ENCODE peak calls at places on chromosomes 4 and X, in ten cellular contexts. One of them, this sample, is unnamed.
A peak's percentile ranks its signal among the peaks of the same experiment; 100 is the strongest.

GRCh38 chr4:112069110-112069509 is 76.1 kb upstream of the FAM241A start:
- DNase-seq in stimulated activated CD4-positive, alpha-beta T cell treated with anti-CD3 and anti-CD28 coated beads, Interleukin-12 subunit alpha, Interleukin-12 subunit beta, amount 100 ng/mL, for 24 hours: no peak
- DNase-seq in RPMI8226: no peak
- DNase-seq in NB4: no peak
- DNase-seq in NCI-H774: no peak
- DNase-seq in stimulated activated CD8-positive, alpha-beta memory T cell treated with anti-CD3 and anti-CD28 coated beads, Interleukin-12 subunit alpha, Interleukin-12 subunit beta, amount 100 ng/mL, for 1 hour: no peak
- DNase-seq in activated T-cell treated with anti-CD3 and anti-CD28 coated beads for 1 hour: no peak
- DNase-seq in H7: no peak
- DNase-seq in Daoy: no peak
- DNase-seq in HL-60: no peak
- DNase-seq in this sample: no peak

GRCh38 chrX:80810365-80810978 is 795 bp upstream of the BRWD3 start:
- DNase-seq in stimulated activated CD4-positive, alpha-beta T cell treated with anti-CD3 and anti-CD28 coated beads, Interleukin-12 subunit alpha, Interleukin-12 subunit beta, amount 100 ng/mL, for 24 hours: no peak
- DNase-seq in RPMI8226: peak; percentile 5
- DNase-seq in NB4: peak; percentile 27
- DNase-seq in NCI-H774: no peak
- DNase-seq in stimulated activated CD8-positive, alpha-beta memory T cell treated with anti-CD3 and anti-CD28 coated beads, Interleukin-12 subunit alpha, Interleukin-12 subunit beta, amount 100 ng/mL, for 1 hour: no peak
- DNase-seq in activated T-cell treated with anti-CD3 and anti-CD28 coated beads for 1 hour: no peak
- DNase-seq in H7: no peak
- DNase-seq in Daoy: no peak
- DNase-seq in HL-60: no peak
- DNase-seq in this sample: peak; percentile 0

GRCh38 chr4:39627413-39627812 is 11.3 kb downstream of the SMIM14 start:
- DNase-seq in stimulated activated CD4-positive, alpha-beta T cell treated with anti-CD3 and anti-CD28 coated beads, Interleukin-12 subunit alpha, Interleukin-12 subunit beta, amount 100 ng/mL, for 24 hours: no peak
- DNase-seq in RPMI8226: no peak
- DNase-seq in NB4: no peak
- DNase-seq in NCI-H774: no peak
- DNase-seq in stimulated activated CD8-positive, alpha-beta memory T cell treated with anti-CD3 and anti-CD28 coated beads, Interleukin-12 subunit alpha, Interleukin-12 subunit beta, amount 100 ng/mL, for 1 hour: no peak
- DNase-seq in activated T-cell treated with anti-CD3 and anti-CD28 coated beads for 1 hour: no peak
- DNase-seq in H7: no peak
- DNase-seq in Daoy: no peak
- DNase-seq in HL-60: no peak
- DNase-seq in this sample: no peak

GRCh38 chrX:120310861-120311631 is at the start of gene TMEM255A:
- DNase-seq in stimulated activated CD4-positive, alpha-beta T cell treated with anti-CD3 and anti-CD28 coated beads, Interleukin-12 subunit alpha, Interleukin-12 subunit beta, amount 100 ng/mL, for 24 hours: no peak
- DNase-seq in RPMI8226: no peak
- DNase-seq in NB4: peak; percentile 54
- DNase-seq in NCI-H774: no peak
- DNase-seq in stimulated activated CD8-positive, alpha-beta memory T cell treated with anti-CD3 and anti-CD28 coated beads, Interleukin-12 subunit alpha, Interleukin-12 subunit beta, amount 100 ng/mL, for 1 hour: no peak
- DNase-seq in activated T-cell treated with anti-CD3 and anti-CD28 coated beads for 1 hour: no peak
- DNase-seq in H7: peak; percentile 66
- DNase-seq in Daoy: peak; percentile 23
- DNase-seq in HL-60: no peak
- DNase-seq in this sample: no peak

GRCh38 chrX:20060961-20061868 is 55.5 kb downstream of the MAP7D2 start:
- DNase-seq in stimulated activated CD4-positive, alpha-beta T cell treated with anti-CD3 and anti-CD28 coated beads, Interleukin-12 subunit alpha, Interleukin-12 subunit beta, amount 100 ng/mL, for 24 hours: no peak
- DNase-seq in RPMI8226: peak; percentile 80
- DNase-seq in NB4: peak; percentile 79
- DNase-seq in NCI-H774: no peak
- DNase-seq in stimulated activated CD8-positive, alpha-beta memory T cell treated with anti-CD3 and anti-CD28 coated beads, Interleukin-12 subunit alpha, Interleukin-12 subunit beta, amount 100 ng/mL, for 1 hour: no peak
- DNase-seq in activated T-cell treated with anti-CD3 and anti-CD28 coated beads for 1 hour: no peak
- DNase-seq in H7: no peak
- DNase-seq in Daoy: no peak
- DNase-seq in HL-60: peak; percentile 50
- DNase-seq in this sample: no peak

GRCh38 chrX:69050051-69050785 is 115.0 kb downstream of the PJA1 start:
- DNase-seq in stimulated activated CD4-positive, alpha-beta T cell treated with anti-CD3 and anti-CD28 coated beads, Interleukin-12 subunit alpha, Interleukin-12 subunit beta, amount 100 ng/mL, for 24 hours: no peak
- DNase-seq in RPMI8226: no peak
- DNase-seq in NB4: no peak
- DNase-seq in NCI-H774: no peak
- DNase-seq in stimulated activated CD8-positive, alpha-beta memory T cell treated with anti-CD3 and anti-CD28 coated beads, Interleukin-12 subunit alpha, Interleukin-12 subunit beta, amount 100 ng/mL, for 1 hour: no peak
- DNase-seq in activated T-cell treated with anti-CD3 and anti-CD28 coated beads for 1 hour: no peak
- DNase-seq in H7: no peak
- DNase-seq in Daoy: no peak
- DNase-seq in HL-60: no peak
- DNase-seq in this sample: no peak

GRCh38 chr4:101103381-101104142 is 243.8 kb downstream of the PPP3CA start:
- DNase-seq in stimulated activated CD4-positive, alpha-beta T cell treated with anti-CD3 and anti-CD28 coated beads, Interleukin-12 subunit alpha, Interleukin-12 subunit beta, amount 100 ng/mL, for 24 hours: no peak
- DNase-seq in RPMI8226: peak; percentile 28
- DNase-seq in NB4: peak; percentile 80
- DNase-seq in NCI-H774: no peak
- DNase-seq in stimulated activated CD8-positive, alpha-beta memory T cell treated with anti-CD3 and anti-CD28 coated beads, Interleukin-12 subunit alpha, Interleukin-12 subunit beta, amount 100 ng/mL, for 1 hour: no peak
- DNase-seq in activated T-cell treated with anti-CD3 and anti-CD28 coated beads for 1 hour: no peak
- DNase-seq in H7: no peak
- DNase-seq in Daoy: no peak
- DNase-seq in HL-60: peak; percentile 24
- DNase-seq in this sample: no peak

GRCh38 chr4:110197421-110198398 is 705 bp downstream of the ELOVL6 start:
- DNase-seq in stimulated activated CD4-positive, alpha-beta T cell treated with anti-CD3 and anti-CD28 coated beads, Interleukin-12 subunit alpha, Interleukin-12 subunit beta, amount 100 ng/mL, for 24 hours: peak; percentile 21
- DNase-seq in RPMI8226: peak; percentile 39
- DNase-seq in NB4: peak; percentile 68
- DNase-seq in NCI-H774: no peak
- DNase-seq in stimulated activated CD8-positive, alpha-beta memory T cell treated with anti-CD3 and anti-CD28 coated beads, Interleukin-12 subunit alpha, Interleukin-12 subunit beta, amount 100 ng/mL, for 1 hour: no peak
- DNase-seq in activated T-cell treated with anti-CD3 and anti-CD28 coated beads for 1 hour: peak; percentile 13
- DNase-seq in H7: peak; percentile 69
- DNase-seq in Daoy: peak; percentile 42
- DNase-seq in HL-60: no peak
- DNase-seq in this sample: peak; percentile 43

GRCh38 chr4:182019148-182019652 is 224.0 kb upstream of the TENM3 start:
- DNase-seq in stimulated activated CD4-positive, alpha-beta T cell treated with anti-CD3 and anti-CD28 coated beads, Interleukin-12 subunit alpha, Interleukin-12 subunit beta, amount 100 ng/mL, for 24 hours: no peak
- DNase-seq in RPMI8226: no peak
- DNase-seq in NB4: no peak
- DNase-seq in NCI-H774: no peak
- DNase-seq in stimulated activated CD8-positive, alpha-beta memory T cell treated with anti-CD3 and anti-CD28 coated beads, Interleukin-12 subunit alpha, Interleukin-12 subunit beta, amount 100 ng/mL, for 1 hour: no peak
- DNase-seq in activated T-cell treated with anti-CD3 and anti-CD28 coated beads for 1 hour: no peak
- DNase-seq in H7: no peak
- DNase-seq in Daoy: peak; percentile 43
- DNase-seq in HL-60: no peak
- DNase-seq in this sample: peak; percentile 39

GRCh38 chr4:122806981-122807679 is 19.5 kb upstream of the FGF2 start:
- DNase-seq in stimulated activated CD4-positive, alpha-beta T cell treated with anti-CD3 and anti-CD28 coated beads, Interleukin-12 subunit alpha, Interleukin-12 subunit beta, amount 100 ng/mL, for 24 hours: no peak
- DNase-seq in RPMI8226: no peak
- DNase-seq in NB4: no peak
- DNase-seq in NCI-H774: no peak
- DNase-seq in stimulated activated CD8-positive, alpha-beta memory T cell treated with anti-CD3 and anti-CD28 coated beads, Interleukin-12 subunit alpha, Interleukin-12 subunit beta, amount 100 ng/mL, for 1 hour: no peak
- DNase-seq in activated T-cell treated with anti-CD3 and anti-CD28 coated beads for 1 hour: no peak
- DNase-seq in H7: no peak
- DNase-seq in Daoy: no peak
- DNase-seq in HL-60: no peak
- DNase-seq in this sample: no peak

GRCh38 chr4:95949808-95950207 is 109.9 kb downstream of the PDHA2 start:
- DNase-seq in stimulated activated CD4-positive, alpha-beta T cell treated with anti-CD3 and anti-CD28 coated beads, Interleukin-12 subunit alpha, Interleukin-12 subunit beta, amount 100 ng/mL, for 24 hours: no peak
- DNase-seq in RPMI8226: no peak
- DNase-seq in NB4: no peak
- DNase-seq in NCI-H774: no peak
- DNase-seq in stimulated activated CD8-positive, alpha-beta memory T cell treated with anti-CD3 and anti-CD28 coated beads, Interleukin-12 subunit alpha, Interleukin-12 subunit beta, amount 100 ng/mL, for 1 hour: no peak
- DNase-seq in activated T-cell treated with anti-CD3 and anti-CD28 coated beads for 1 hour: no peak
- DNase-seq in H7: no peak
- DNase-seq in Daoy: no peak
- DNase-seq in HL-60: no peak
- DNase-seq in this sample: no peak

GRCh38 chr4:122765702-122766352 is 33.3 kb downstream of the BBS12 start:
- DNase-seq in stimulated activated CD4-positive, alpha-beta T cell treated with anti-CD3 and anti-CD28 coated beads, Interleukin-12 subunit alpha, Interleukin-12 subunit beta, amount 100 ng/mL, for 24 hours: no peak
- DNase-seq in RPMI8226: no peak
- DNase-seq in NB4: no peak
- DNase-seq in NCI-H774: no peak
- DNase-seq in stimulated activated CD8-positive, alpha-beta memory T cell treated with anti-CD3 and anti-CD28 coated beads, Interleukin-12 subunit alpha, Interleukin-12 subunit beta, amount 100 ng/mL, for 1 hour: no peak
- DNase-seq in activated T-cell treated with anti-CD3 and anti-CD28 coated beads for 1 hour: no peak
- DNase-seq in H7: no peak
- DNase-seq in Daoy: peak; percentile 65
- DNase-seq in HL-60: no peak
- DNase-seq in this sample: peak; percentile 68

GRCh38 chrX:123773258-123773978 is 40.6 kb upstream of the THOC2 start:
- DNase-seq in stimulated activated CD4-positive, alpha-beta T cell treated with anti-CD3 and anti-CD28 coated beads, Interleukin-12 subunit alpha, Interleukin-12 subunit beta, amount 100 ng/mL, for 24 hours: no peak
- DNase-seq in RPMI8226: no peak
- DNase-seq in NB4: no peak
- DNase-seq in NCI-H774: no peak
- DNase-seq in stimulated activated CD8-positive, alpha-beta memory T cell treated with anti-CD3 and anti-CD28 coated beads, Interleukin-12 subunit alpha, Interleukin-12 subunit beta, amount 100 ng/mL, for 1 hour: no peak
- DNase-seq in activated T-cell treated with anti-CD3 and anti-CD28 coated beads for 1 hour: no peak
- DNase-seq in H7: no peak
- DNase-seq in Daoy: no peak
- DNase-seq in HL-60: no peak
- DNase-seq in this sample: no peak

GRCh38 chr4:182248295-182248694 is 5.1 kb downstream of the TENM3 start:
- DNase-seq in stimulated activated CD4-positive, alpha-beta T cell treated with anti-CD3 and anti-CD28 coated beads, Interleukin-12 subunit alpha, Interleukin-12 subunit beta, amount 100 ng/mL, for 24 hours: no peak
- DNase-seq in RPMI8226: no peak
- DNase-seq in NB4: no peak
- DNase-seq in NCI-H774: no peak
- DNase-seq in stimulated activated CD8-positive, alpha-beta memory T cell treated with anti-CD3 and anti-CD28 coated beads, Interleukin-12 subunit alpha, Interleukin-12 subunit beta, amount 100 ng/mL, for 1 hour: no peak
- DNase-seq in activated T-cell treated with anti-CD3 and anti-CD28 coated beads for 1 hour: no peak
- DNase-seq in H7: no peak
- DNase-seq in Daoy: no peak
- DNase-seq in HL-60: no peak
- DNase-seq in this sample: no peak

GRCh38 chr4:176001171-176002006 is 64.3 kb upstream of the WDR17 start:
- DNase-seq in stimulated activated CD4-positive, alpha-beta T cell treated with anti-CD3 and anti-CD28 coated beads, Interleukin-12 subunit alpha, Interleukin-12 subunit beta, amount 100 ng/mL, for 24 hours: no peak
- DNase-seq in RPMI8226: no peak
- DNase-seq in NB4: no peak
- DNase-seq in NCI-H774: no peak
- DNase-seq in stimulated activated CD8-positive, alpha-beta memory T cell treated with anti-CD3 and anti-CD28 coated beads, Interleukin-12 subunit alpha, Interleukin-12 subunit beta, amount 100 ng/mL, for 1 hour: no peak
- DNase-seq in activated T-cell treated with anti-CD3 and anti-CD28 coated beads for 1 hour: no peak
- DNase-seq in H7: peak; percentile 55
- DNase-seq in Daoy: peak; percentile 29
- DNase-seq in HL-60: no peak
- DNase-seq in this sample: peak; percentile 24

GRCh38 chr4:985123-985830 is 1.6 kb upstream of the IDUA start:
- DNase-seq in stimulated activated CD4-positive, alpha-beta T cell treated with anti-CD3 and anti-CD28 coated beads, Interleukin-12 subunit alpha, Interleukin-12 subunit beta, amount 100 ng/mL, for 24 hours: peak; percentile 42
- DNase-seq in RPMI8226: peak; percentile 54
- DNase-seq in NB4: peak; percentile 60
- DNase-seq in NCI-H774: peak; percentile 60
- DNase-seq in stimulated activated CD8-positive, alpha-beta memory T cell treated with anti-CD3 and anti-CD28 coated beads, Interleukin-12 subunit alpha, Interleukin-12 subunit beta, amount 100 ng/mL, for 1 hour: peak; percentile 40
- DNase-seq in activated T-cell treated with anti-CD3 and anti-CD28 coated beads for 1 hour: peak; percentile 63
- DNase-seq in H7: peak; percentile 98
- DNase-seq in Daoy: no peak
- DNase-seq in HL-60: no peak
- DNase-seq in this sample: no peak

GRCh38 chrX:121336831-121337421 is 289.5 kb downstream of the GLUD2 start:
- DNase-seq in stimulated activated CD4-positive, alpha-beta T cell treated with anti-CD3 and anti-CD28 coated beads, Interleukin-12 subunit alpha, Interleukin-12 subunit beta, amount 100 ng/mL, for 24 hours: no peak
- DNase-seq in RPMI8226: no peak
- DNase-seq in NB4: no peak
- DNase-seq in NCI-H774: peak; percentile 56
- DNase-seq in stimulated activated CD8-positive, alpha-beta memory T cell treated with anti-CD3 and anti-CD28 coated beads, Interleukin-12 subunit alpha, Interleukin-12 subunit beta, amount 100 ng/mL, for 1 hour: no peak
- DNase-seq in activated T-cell treated with anti-CD3 and anti-CD28 coated beads for 1 hour: no peak
- DNase-seq in H7: no peak
- DNase-seq in Daoy: peak; percentile 9
- DNase-seq in HL-60: no peak
- DNase-seq in this sample: no peak

GRCh38 chr4:153067376-153067775 is 131.3 kb downstream of the FHDC1 start:
- DNase-seq in stimulated activated CD4-positive, alpha-beta T cell treated with anti-CD3 and anti-CD28 coated beads, Interleukin-12 subunit alpha, Interleukin-12 subunit beta, amount 100 ng/mL, for 24 hours: no peak
- DNase-seq in RPMI8226: no peak
- DNase-seq in NB4: no peak
- DNase-seq in NCI-H774: no peak
- DNase-seq in stimulated activated CD8-positive, alpha-beta memory T cell treated with anti-CD3 and anti-CD28 coated beads, Interleukin-12 subunit alpha, Interleukin-12 subunit beta, amount 100 ng/mL, for 1 hour: no peak
- DNase-seq in activated T-cell treated with anti-CD3 and anti-CD28 coated beads for 1 hour: no peak
- DNase-seq in H7: no peak
- DNase-seq in Daoy: peak; percentile 17
- DNase-seq in HL-60: no peak
- DNase-seq in this sample: peak; percentile 76

GRCh38 chrX:122203399-122203798 is 980.7 kb upstream of the GRIA3 start:
- DNase-seq in stimulated activated CD4-positive, alpha-beta T cell treated with anti-CD3 and anti-CD28 coated beads, Interleukin-12 subunit alpha, Interleukin-12 subunit beta, amount 100 ng/mL, for 24 hours: no peak
- DNase-seq in RPMI8226: no peak
- DNase-seq in NB4: no peak
- DNase-seq in NCI-H774: no peak
- DNase-seq in stimulated activated CD8-positive, alpha-beta memory T cell treated with anti-CD3 and anti-CD28 coated beads, Interleukin-12 subunit alpha, Interleukin-12 subunit beta, amount 100 ng/mL, for 1 hour: no peak
- DNase-seq in activated T-cell treated with anti-CD3 and anti-CD28 coated beads for 1 hour: no peak
- DNase-seq in H7: peak; percentile 9
- DNase-seq in Daoy: no peak
- DNase-seq in HL-60: no peak
- DNase-seq in this sample: no peak

GRCh38 chr4:77960367-77960766 is 96.8 kb upstream of the FRAS1 start:
- DNase-seq in stimulated activated CD4-positive, alpha-beta T cell treated with anti-CD3 and anti-CD28 coated beads, Interleukin-12 subunit alpha, Interleukin-12 subunit beta, amount 100 ng/mL, for 24 hours: no peak
- DNase-seq in RPMI8226: no peak
- DNase-seq in NB4: no peak
- DNase-seq in NCI-H774: no peak
- DNase-seq in stimulated activated CD8-positive, alpha-beta memory T cell treated with anti-CD3 and anti-CD28 coated beads, Interleukin-12 subunit alpha, Interleukin-12 subunit beta, amount 100 ng/mL, for 1 hour: no peak
- DNase-seq in activated T-cell treated with anti-CD3 and anti-CD28 coated beads for 1 hour: no peak
- DNase-seq in H7: no peak
- DNase-seq in Daoy: no peak
- DNase-seq in HL-60: no peak
- DNase-seq in this sample: no peak

GRCh38 chr4:152188801-152189200 is 347.1 kb downstream of the FBXW7 start:
- DNase-seq in stimulated activated CD4-positive, alpha-beta T cell treated with anti-CD3 and anti-CD28 coated beads, Interleukin-12 subunit alpha, Interleukin-12 subunit beta, amount 100 ng/mL, for 24 hours: no peak
- DNase-seq in RPMI8226: no peak
- DNase-seq in NB4: no peak
- DNase-seq in NCI-H774: no peak
- DNase-seq in stimulated activated CD8-positive, alpha-beta memory T cell treated with anti-CD3 and anti-CD28 coated beads, Interleukin-12 subunit alpha, Interleukin-12 subunit beta, amount 100 ng/mL, for 1 hour: no peak
- DNase-seq in activated T-cell treated with anti-CD3 and anti-CD28 coated beads for 1 hour: no peak
- DNase-seq in H7: no peak
- DNase-seq in Daoy: no peak
- DNase-seq in HL-60: no peak
- DNase-seq in this sample: no peak

GRCh38 chr4:176357359-176358082 is 37.8 kb downstream of the SPCS3 start:
- DNase-seq in stimulated activated CD4-positive, alpha-beta T cell treated with anti-CD3 and anti-CD28 coated beads, Interleukin-12 subunit alpha, Interleukin-12 subunit beta, amount 100 ng/mL, for 24 hours: no peak
- DNase-seq in RPMI8226: no peak
- DNase-seq in NB4: no peak
- DNase-seq in NCI-H774: no peak
- DNase-seq in stimulated activated CD8-positive, alpha-beta memory T cell treated with anti-CD3 and anti-CD28 coated beads, Interleukin-12 subunit alpha, Interleukin-12 subunit beta, amount 100 ng/mL, for 1 hour: no peak
- DNase-seq in activated T-cell treated with anti-CD3 and anti-CD28 coated beads for 1 hour: no peak
- DNase-seq in H7: peak; percentile 13
- DNase-seq in Daoy: no peak
- DNase-seq in HL-60: no peak
- DNase-seq in this sample: no peak

GRCh38 chr4:7960790-7961655 is 21.4 kb upstream of the AFAP1 start:
- DNase-seq in stimulated activated CD4-positive, alpha-beta T cell treated with anti-CD3 and anti-CD28 coated beads, Interleukin-12 subunit alpha, Interleukin-12 subunit beta, amount 100 ng/mL, for 24 hours: peak; percentile 40
- DNase-seq in RPMI8226: no peak
- DNase-seq in NB4: peak; percentile 36
- DNase-seq in NCI-H774: no peak
- DNase-seq in stimulated activated CD8-positive, alpha-beta memory T cell treated with anti-CD3 and anti-CD28 coated beads, Interleukin-12 subunit alpha, Interleukin-12 subunit beta, amount 100 ng/mL, for 1 hour: no peak
- DNase-seq in activated T-cell treated with anti-CD3 and anti-CD28 coated beads for 1 hour: no peak
- DNase-seq in H7: no peak
- DNase-seq in Daoy: peak; percentile 99
- DNase-seq in HL-60: no peak
- DNase-seq in this sample: peak; percentile 94

GRCh38 chrX:133633162-133633561 is 217.9 kb upstream of the GPC4 start:
- DNase-seq in stimulated activated CD4-positive, alpha-beta T cell treated with anti-CD3 and anti-CD28 coated beads, Interleukin-12 subunit alpha, Interleukin-12 subunit beta, amount 100 ng/mL, for 24 hours: no peak
- DNase-seq in RPMI8226: no peak
- DNase-seq in NB4: no peak
- DNase-seq in NCI-H774: no peak
- DNase-seq in stimulated activated CD8-positive, alpha-beta memory T cell treated with anti-CD3 and anti-CD28 coated beads, Interleukin-12 subunit alpha, Interleukin-12 subunit beta, amount 100 ng/mL, for 1 hour: no peak
- DNase-seq in activated T-cell treated with anti-CD3 and anti-CD28 coated beads for 1 hour: no peak
- DNase-seq in H7: no peak
- DNase-seq in Daoy: no peak
- DNase-seq in HL-60: no peak
- DNase-seq in this sample: no peak

GRCh38 chr4:188002346-188002745 is 6.8 kb downstream of the ZFP42 start:
- DNase-seq in stimulated activated CD4-positive, alpha-beta T cell treated with anti-CD3 and anti-CD28 coated beads, Interleukin-12 subunit alpha, Interleukin-12 subunit beta, amount 100 ng/mL, for 24 hours: no peak
- DNase-seq in RPMI8226: no peak
- DNase-seq in NB4: no peak
- DNase-seq in NCI-H774: no peak
- DNase-seq in stimulated activated CD8-positive, alpha-beta memory T cell treated with anti-CD3 and anti-CD28 coated beads, Interleukin-12 subunit alpha, Interleukin-12 subunit beta, amount 100 ng/mL, for 1 hour: no peak
- DNase-seq in activated T-cell treated with anti-CD3 and anti-CD28 coated beads for 1 hour: no peak
- DNase-seq in H7: no peak
- DNase-seq in Daoy: no peak
- DNase-seq in HL-60: no peak
- DNase-seq in this sample: peak; percentile 18

GRCh38 chrX:9794495-9794894 is 8.3 kb downstream of the SHROOM2 start:
- DNase-seq in stimulated activated CD4-positive, alpha-beta T cell treated with anti-CD3 and anti-CD28 coated beads, Interleukin-12 subunit alpha, Interleukin-12 subunit beta, amount 100 ng/mL, for 24 hours: no peak
- DNase-seq in RPMI8226: no peak
- DNase-seq in NB4: no peak
- DNase-seq in NCI-H774: no peak
- DNase-seq in stimulated activated CD8-positive, alpha-beta memory T cell treated with anti-CD3 and anti-CD28 coated beads, Interleukin-12 subunit alpha, Interleukin-12 subunit beta, amount 100 ng/mL, for 1 hour: no peak
- DNase-seq in activated T-cell treated with anti-CD3 and anti-CD28 coated beads for 1 hour: no peak
- DNase-seq in H7: no peak
- DNase-seq in Daoy: no peak
- DNase-seq in HL-60: no peak
- DNase-seq in this sample: no peak

GRCh38 chrX:135345328-135345645 is 36.0 kb downstream of the ETDC start:
- DNase-seq in stimulated activated CD4-positive, alpha-beta T cell treated with anti-CD3 and anti-CD28 coated beads, Interleukin-12 subunit alpha, Interleukin-12 subunit beta, amount 100 ng/mL, for 24 hours: no peak
- DNase-seq in RPMI8226: peak; percentile 3
- DNase-seq in NB4: no peak
- DNase-seq in NCI-H774: peak; percentile 20
- DNase-seq in stimulated activated CD8-positive, alpha-beta memory T cell treated with anti-CD3 and anti-CD28 coated beads, Interleukin-12 subunit alpha, Interleukin-12 subunit beta, amount 100 ng/mL, for 1 hour: no peak
- DNase-seq in activated T-cell treated with anti-CD3 and anti-CD28 coated beads for 1 hour: no peak
- DNase-seq in H7: no peak
- DNase-seq in Daoy: peak; percentile 79
- DNase-seq in HL-60: no peak
- DNase-seq in this sample: peak; percentile 36

GRCh38 chrX:20361890-20362262 is 95.2 kb upstream of the RPS6KA3 start:
- DNase-seq in stimulated activated CD4-positive, alpha-beta T cell treated with anti-CD3 and anti-CD28 coated beads, Interleukin-12 subunit alpha, Interleukin-12 subunit beta, amount 100 ng/mL, for 24 hours: no peak
- DNase-seq in RPMI8226: no peak
- DNase-seq in NB4: no peak
- DNase-seq in NCI-H774: no peak
- DNase-seq in stimulated activated CD8-positive, alpha-beta memory T cell treated with anti-CD3 and anti-CD28 coated beads, Interleukin-12 subunit alpha, Interleukin-12 subunit beta, amount 100 ng/mL, for 1 hour: no peak
- DNase-seq in activated T-cell treated with anti-CD3 and anti-CD28 coated beads for 1 hour: no peak
- DNase-seq in H7: peak; percentile 15
- DNase-seq in Daoy: peak; percentile 63
- DNase-seq in HL-60: no peak
- DNase-seq in this sample: no peak